ENCODE peak calls at places on chromosomes 12 and 14, in five cellular contexts. L is bronchial epithelial cell, W is fibroblast of pulmonary artery, Y is B cell, O is GM23338. S is an unnamed sample.

GRCh38 chr12:116092776-116093175 is 184.7 kb downstream of the MED13L start:
- DNase-seq in L (no peak), W (no peak), Y (no peak), O (no peak), S (no peak)

GRCh38 chr14:94773017-94773681 is 3.2 kb upstream of the GSC start:
- DNase-seq in L (no peak), W (no peak), Y (no peak), O (peak), S (no peak)

GRCh38 chr12:96300064-96300463 is 100.2 kb downstream of the CDK17 start:
- DNase-seq in L (peak), W (no peak), Y (no peak), O (no peak), S (no peak)

GRCh38 chr14:62626416-62626815 is 418.8 kb downstream of the KCNH5 start:
- DNase-seq in L (no peak), W (no peak), Y (no peak), O (no peak), S (no peak)

GRCh38 chr12:4664111-4664510 is 15.2 kb downstream of the NDUFA9 start:
- DNase-seq in L (peak), W (peak), Y (no peak), O (no peak), S (no peak)

GRCh38 chr12:1474567-1475153 is 119.7 kb downstream of the FBXL14 start:
- DNase-seq in L (peak), W (peak), Y (no peak), O (peak), S (no peak)

GRCh38 chr14:23929822-23930294 is 23.7 kb upstream of the DHRS4 start:
- DNase-seq in L (peak), W (peak), Y (peak), O (peak), S (peak)

GRCh38 chr12:66144796-66145754 is 14.5 kb upstream of the LLPH start:
- DNase-seq in L (peak), W (peak), Y (no peak), O (peak), S (no peak)

GRCh38 chr12:114799574-114800487 is 115.9 kb upstream of the TBX3 start:
- DNase-seq in L (no peak), W (no peak), Y (no peak), O (no peak), S (no peak)

GRCh38 chr12:68012712-68013111 is 23.5 kb downstream of the IFNG-AS1 start:
- DNase-seq in L (no peak), W (no peak), Y (no peak), O (no peak), S (no peak)

GRCh38 chr14:74620497-74620921 is 8.5 kb upstream of the LTBP2 start:
- DNase-seq in L (peak), W (peak), Y (no peak), O (no peak), S (no peak)

GRCh38 chr14:99724939-99725773 is 41.1 kb downstream of the CYP46A1 start:
- DNase-seq in L (no peak), W (no peak), Y (no peak), O (no peak), S (no peak)

GRCh38 chr14:22570132-22570949 is 18.7 kb downstream of the DAD1 start:
- DNase-seq in L (peak), W (peak), Y (peak), O (peak), S (peak)

GRCh38 chr12:45421736-45422135 is 205.8 kb downstream of the ANO6 start:
- DNase-seq in L (no peak), W (no peak), Y (no peak), O (no peak), S (no peak)

GRCh38 chr12:109988903-109989302 is 7.3 kb downstream of the GIT2 start:
- DNase-seq in L (no peak), W (no peak), Y (no peak), O (no peak), S (no peak)

GRCh38 chr14:78403278-78403815 is 233.2 kb downstream of the NRXN3 start:
- DNase-seq in L (peak), W (peak), Y (no peak), O (peak), S (no peak)

GRCh38 chr14:54387328-54387727 is 9.5 kb upstream of the CDKN3 start:
- DNase-seq in L (no peak), W (no peak), Y (no peak), O (no peak), S (no peak)

GRCh38 chr12:92629349-92630065 is 73.3 kb upstream of the PLEKHG7 start:
- DNase-seq in L (no peak), W (peak), Y (no peak), O (no peak), S (no peak)

GRCh38 chr12:52204095-52204930 is 12.5 kb upstream of the KRT80 start:
- DNase-seq in L (peak), W (no peak), Y (no peak), O (no peak), S (no peak)

GRCh38 chr12:92488735-92489134 is 214.1 kb upstream of the PLEKHG7 start:
- DNase-seq in L (no peak), W (no peak), Y (peak), O (no peak), S (no peak)

GRCh38 chr12:82174383-82174782 is 183.8 kb downstream of the CCDC59 start:
- DNase-seq in L (no peak), W (no peak), Y (no peak), O (no peak), S (no peak)

GRCh38 chr12:56722832-56723231 is 2.3 kb downstream of the NACA start:
- DNase-seq in L (peak), W (no peak), Y (no peak), O (no peak), S (no peak)

GRCh38 chr12:69438539-69438938 is 31.6 kb upstream of the FRS2 start:
- DNase-seq in L (no peak), W (no peak), Y (no peak), O (no peak), S (no peak)

GRCh38 chr14:22471545-22472121 is 117.4 kb downstream of the DAD1 start:
- DNase-seq in L (peak), W (peak), Y (no peak), O (peak), S (no peak)

GRCh38 chr14:100607611-100607956 is 20.4 kb upstream of the BEGAIN start:
- DNase-seq in L (no peak), W (no peak), Y (no peak), O (no peak), S (no peak)

GRCh38 chr14:104224516-104225281 is 86.3 kb downstream of the KIF26A start:
- DNase-seq in L (no peak), W (no peak), Y (peak), O (peak), S (no peak)

GRCh38 chr12:116172224-116172849 is 105.2 kb downstream of the MED13L start:
- DNase-seq in L (peak), W (peak), Y (peak), O (no peak), S (no peak)

GRCh38 chr14:100129161-100129589 is 30.3 kb downstream of the DEGS2 start:
- DNase-seq in L (no peak), W (peak), Y (no peak), O (no peak), S (no peak)

GRCh38 chr12:102540856-102541385 is 60.6 kb upstream of the IGF1 start:
- DNase-seq in L (no peak), W (no peak), Y (no peak), O (no peak), S (no peak)

GRCh38 chr14:79111963-79112362 is 941.8 kb downstream of the NRXN3 start:
- DNase-seq in L (no peak), W (no peak), Y (no peak), O (no peak), S (no peak)

GRCh38 chr12:12008232-12008850 is 62.4 kb upstream of the BCL2L14 start:
- DNase-seq in L (no peak), W (no peak), Y (no peak), O (peak), S (peak)

GRCh38 chr12:14607561-14607960 is 39.9 kb upstream of the PLBD1 start:
- DNase-seq in L (no peak), W (no peak), Y (no peak), O (no peak), S (no peak)

GRCh38 chr12:113594967-113595366 is 123.3 kb upstream of the LHX5 start:
- DNase-seq in L (no peak), W (no peak), Y (no peak), O (no peak), S (no peak)

GRCh38 chr14:104682107-104682593 is 7.3 kb upstream of the INF2 start:
- DNase-seq in L (peak), W (no peak), Y (no peak), O (peak), S (no peak)

GRCh38 chr12:18446245-18446644 is 184.9 kb downstream of the PIK3C2G start:
- DNase-seq in L (no peak), W (no peak), Y (no peak), O (peak), S (no peak)

GRCh38 chr14:50432131-50432530 is 35.5 kb upstream of the CDKL1 start:
- DNase-seq in L (no peak), W (no peak), Y (no peak), O (no peak), S (no peak)

GRCh38 chr12:110941391-110941790 is 21.0 kb upstream of the MYL2 start:
- DNase-seq in L (no peak), W (no peak), Y (no peak), O (no peak), S (no peak)

GRCh38 chr12:122880668-122881067 is 15.3 kb downstream of the VPS37B start:
- DNase-seq in L (no peak), W (peak), Y (no peak), O (peak), S (no peak)

GRCh38 chr12:20631711-20632110 is 63.4 kb upstream of the SLCO1C1 start:
- DNase-seq in L (no peak), W (peak), Y (no peak), O (no peak), S (no peak)
- TF ChIP-seq CTCF in L (no peak), W (no peak), Y (no peak), O (no peak), S (no peak)

DNA sequence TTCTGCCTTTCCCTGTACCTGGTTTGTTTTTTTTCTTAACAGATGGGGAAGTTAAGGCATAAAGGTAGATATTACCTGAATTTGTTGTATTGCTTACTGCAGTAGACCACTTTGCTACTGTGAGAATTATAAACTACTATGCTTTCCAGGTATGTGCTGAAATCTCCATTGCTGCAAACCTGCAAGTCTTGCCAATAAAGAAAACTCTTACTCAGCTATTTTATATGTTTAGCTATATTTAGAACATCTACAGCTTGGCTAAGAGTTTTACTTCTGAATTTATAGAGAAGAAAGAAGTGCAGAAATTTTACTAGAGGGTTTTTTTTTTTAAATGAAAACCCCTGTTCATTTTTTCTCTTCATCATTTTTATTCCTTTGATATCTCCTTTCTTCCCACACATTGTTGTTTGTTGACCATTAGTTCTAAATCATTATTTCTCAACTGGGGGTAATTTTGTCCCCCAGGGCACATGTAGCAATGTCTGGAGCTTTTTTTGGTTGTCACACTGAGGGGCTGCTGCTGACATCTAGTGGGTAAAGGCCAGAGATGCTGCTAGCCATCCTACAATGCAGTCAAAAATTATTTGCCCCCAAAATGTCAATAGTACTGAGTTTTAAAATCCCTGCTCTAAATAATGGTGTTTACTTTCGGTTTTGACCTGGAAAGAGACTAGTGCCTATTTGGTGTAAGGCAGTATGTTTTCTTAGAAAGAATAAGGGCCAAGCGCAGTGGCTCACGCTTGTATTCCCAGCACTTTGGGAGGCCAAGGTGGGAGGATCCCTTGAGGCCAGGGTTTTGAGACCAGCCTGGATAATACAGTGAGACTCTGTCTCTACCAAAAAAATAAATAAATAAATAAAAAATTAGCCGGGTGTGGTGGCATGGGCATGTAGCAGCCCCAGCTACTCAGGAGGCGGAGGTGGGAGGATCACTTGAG is 48.6 kb downstream of the PCNX1 start:
- DNase-seq in L (peak), W (peak), Y (no peak), O (peak), S (peak)
- TF ChIP-seq CTCF in L (peak), W (peak), Y (peak), O (peak), S (peak)

GRCh38 chr12:2548095-2548494 is 246.7 kb upstream of the FKBP4 start:
- DNase-seq in L (no peak), W (no peak), Y (no peak), O (no peak), S (no peak)
- TF ChIP-seq CTCF in L (no peak), W (no peak), Y (no peak), O (peak), S (no peak)

GRCh38 chr12:120737557-120738251 is 12.1 kb downstream of the ACADS start:
- DNase-seq in L (no peak), W (no peak), Y (no peak), O (peak), S (no peak)
- TF ChIP-seq CTCF in L (peak), W (peak), Y (no peak), O (peak), S (no peak)

GRCh38 chr12:112097641-112098040 is 10.9 kb downstream of the NAA25 start:
- DNase-seq in L (peak), W (no peak), Y (no peak), O (no peak), S (no peak)

GRCh38 chr12:112107306-112107705 is 1.3 kb downstream of the NAA25 start:
- DNase-seq in L (peak), W (no peak), Y (no peak), O (no peak), S (no peak)

GRCh38 chr12:112103758-112104504 is 4.7 kb downstream of the NAA25 start:
- DNase-seq in L (no peak), W (no peak), Y (no peak), O (no peak), S (no peak)

GRCh38 chr12:112105891-112106290 is 2.7 kb downstream of the NAA25 start:
- DNase-seq in L (no peak), W (no peak), Y (no peak), O (no peak), S (no peak)

DNA sequence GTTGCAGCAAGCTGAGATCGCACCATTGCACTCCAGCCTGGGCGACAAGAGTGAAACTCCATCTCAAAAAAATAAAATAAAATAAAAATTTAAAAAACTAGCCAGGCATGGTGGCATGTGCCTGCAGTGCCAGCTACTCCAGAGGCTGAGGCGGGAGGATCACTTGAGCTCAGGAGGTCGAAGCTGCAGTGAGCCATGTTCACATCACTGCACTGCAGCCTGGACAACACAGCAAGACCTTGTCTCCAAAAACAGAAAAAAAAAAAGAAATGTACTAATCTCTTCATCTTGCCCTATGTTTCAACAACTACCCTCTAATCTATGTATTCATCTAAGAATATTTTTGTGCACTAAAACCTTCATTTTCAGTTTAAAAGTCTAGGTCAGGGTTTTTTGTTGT is 6.5 kb downstream of the NAA25 start:
- DNase-seq in L (no peak), W (no peak), Y (no peak), O (no peak), S (no peak)
- TF ChIP-seq CTCF in L (no peak), W (no peak), Y (no peak), O (no peak), S (no peak)

GRCh38 chr12:73629893-73630872 is 907.5 kb upstream of the ATXN7L3B start:
- DNase-seq in L (no peak), W (no peak), Y (no peak), O (peak), S (no peak)
- TF ChIP-seq CTCF in L (no peak), W (no peak), Y (no peak), O (no peak), S (no peak)

DNA sequence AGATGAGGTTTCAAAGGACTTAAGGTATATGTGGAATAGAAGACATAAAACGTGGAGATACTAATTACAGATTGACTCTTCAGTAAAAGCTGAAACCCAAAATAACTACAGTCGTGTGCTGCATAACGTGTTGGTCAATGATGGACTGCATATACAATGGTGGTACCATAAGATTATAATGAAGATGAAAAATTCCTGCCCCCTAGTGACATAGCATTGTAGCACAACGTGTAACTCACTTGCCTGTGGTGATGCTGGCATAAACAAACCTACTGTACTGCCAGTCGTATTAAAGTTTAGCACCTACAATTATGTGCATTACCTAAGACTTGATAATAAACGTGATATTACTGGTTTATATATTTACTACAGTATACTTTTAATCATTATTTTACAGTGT is 150.3 kb downstream of the LRRK2 start:
- DNase-seq in L (peak), W (peak), Y (no peak), O (peak), S (no peak)
- TF ChIP-seq CTCF in L (peak), W (peak), Y (no peak), O (peak), S (no peak)

GRCh38 chr14:31510222-31510621 is 22.4 kb upstream of the GPR33 start:
- DNase-seq in L (peak), W (peak), Y (no peak), O (peak), S (no peak)
- TF ChIP-seq CTCF in L (peak), W (peak), Y (peak), O (no peak), S (peak)

DNA sequence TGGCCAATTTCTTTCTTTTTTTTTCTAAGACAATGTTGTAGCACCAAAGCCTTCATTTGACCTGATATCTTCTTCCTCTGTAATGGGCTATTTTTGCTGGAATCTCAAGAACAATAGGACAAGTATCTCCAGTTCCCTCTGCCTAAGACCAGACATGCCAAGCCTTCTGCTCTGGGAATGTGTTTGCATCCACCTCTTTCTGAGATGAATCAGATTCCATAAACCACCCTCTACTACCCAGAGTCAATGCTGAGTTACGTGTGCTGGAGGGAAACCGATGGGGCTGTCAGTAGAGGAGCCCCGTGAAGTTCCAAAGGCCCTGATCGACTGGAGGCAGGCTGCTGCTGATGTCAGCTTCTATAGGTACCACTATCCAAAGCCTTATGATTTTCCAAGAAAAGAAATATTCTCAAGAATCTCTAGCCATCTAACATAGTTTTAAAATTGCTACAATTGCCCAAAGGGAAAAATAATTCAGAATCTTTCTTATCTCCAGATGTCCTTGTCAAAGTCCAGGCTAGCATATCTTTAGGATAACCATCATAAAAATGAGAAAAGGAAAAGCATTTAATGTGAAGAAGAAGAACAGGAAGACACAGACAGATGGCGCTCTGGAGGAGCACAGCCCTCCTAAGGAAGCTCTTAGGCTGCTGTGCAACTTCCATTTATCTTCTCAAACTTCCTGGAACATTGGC is 101.9 kb downstream of the SLC8A3 start:
- DNase-seq in L (peak), W (peak), Y (no peak), O (peak), S (no peak)
- TF ChIP-seq CTCF in L (peak), W (peak), Y (peak), O (peak), S (no peak)